ENCODE peak calls at places on chromosomes 3 and 15, in six cellular contexts. B, E, J, Z, Y and W are unnamed samples. For H3K4me1 and H3K36me3, the result is how much of the 10 kb centered on the place peaks cover.

GRCh38 chr3:151203053-151203420 is at the start of gene GPR171:
- DNase-seq in B (no peak), E (no peak), J (no peak), Z (no peak), Y (no peak), W (no peak)

GRCh38 chr3:56725175-56725574 is 42.1 kb upstream of the TASOR start:
- DNase-seq in B (no peak), E (no peak), J (no peak), Z (no peak), Y (no peak), W (no peak)

GRCh38 chr15:66908503-66909095 is 156.8 kb upstream of the SMAD3 start:
- DNase-seq in B (no peak), E (no peak), J (no peak), Z (peak), Y (no peak), W (no peak)

GRCh38 chr3:126322181-126322967 is 34.8 kb downstream of the KLF15 start:
- DNase-seq in B (no peak), E (no peak), J (no peak), Z (no peak), Y (no peak), W (no peak)

GRCh38 chr3:140164156-140164555 is 229.2 kb downstream of the CLSTN2 start:
- DNase-seq in B (no peak), E (no peak), J (no peak), Z (no peak), Y (no peak), W (no peak)

GRCh38 chr3:55968331-55968730 is 481.2 kb upstream of the WNT5A start:
- DNase-seq in B (no peak), E (no peak), J (no peak), Z (no peak), Y (peak), W (no peak)

GRCh38 chr15:64985382-64986033 is 4.2 kb downstream of the SPG21 start:
- DNase-seq in B (no peak), E (no peak), J (no peak), Z (no peak), Y (peak), W (no peak)

GRCh38 chr3:134609821-134610454 is 40.9 kb downstream of the KY start:
- DNase-seq in B (no peak), E (no peak), J (no peak), Z (peak), Y (no peak), W (no peak)

GRCh38 chr3:110381992-110382391 is 689.6 kb upstream of the NECTIN3 start:
- DNase-seq in B (no peak), E (no peak), J (no peak), Z (no peak), Y (no peak), W (no peak)

DNA sequence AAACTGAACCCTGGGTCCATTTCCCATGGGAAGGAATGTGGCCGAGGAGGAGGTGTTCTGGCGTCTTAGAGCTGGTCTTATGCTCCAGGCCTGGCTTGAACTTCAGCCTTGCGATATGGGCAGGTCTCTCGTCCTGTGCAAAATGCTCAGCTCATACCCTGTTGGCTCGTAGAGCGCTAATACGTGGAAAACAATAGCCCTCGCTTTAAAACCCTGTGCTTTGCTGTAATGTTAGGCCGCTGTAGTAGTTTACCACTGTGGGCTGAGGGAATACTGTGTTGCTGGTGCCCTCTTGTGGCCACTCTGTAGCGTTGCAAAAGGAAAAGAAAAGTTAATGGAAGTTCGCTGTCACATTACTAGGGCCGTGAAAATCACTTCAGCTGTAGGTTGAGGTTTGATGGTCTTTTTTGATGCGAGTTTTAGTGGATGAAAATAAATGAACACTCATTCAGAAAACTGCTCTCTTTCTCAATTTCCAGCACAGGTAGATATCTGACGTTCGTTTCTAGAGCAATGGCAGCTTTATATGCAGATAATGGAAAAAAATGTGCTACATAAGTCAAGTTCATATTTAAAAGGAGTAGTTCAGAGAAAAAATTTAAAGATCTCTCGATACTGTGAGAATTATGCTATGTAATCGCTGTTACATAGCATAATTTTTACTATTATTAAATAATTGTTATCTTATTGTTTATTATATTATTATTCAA is 92.9 kb downstream of the MCTP2 start:
- DNase-seq in B (no peak), E (no peak), J (no peak), Z (peak), Y (peak), W (no peak)
- H3K4me3 ChIP-seq in B (no peak), E (no peak), J (no peak), Z (no peak), Y (no peak), W (no peak)

DNA sequence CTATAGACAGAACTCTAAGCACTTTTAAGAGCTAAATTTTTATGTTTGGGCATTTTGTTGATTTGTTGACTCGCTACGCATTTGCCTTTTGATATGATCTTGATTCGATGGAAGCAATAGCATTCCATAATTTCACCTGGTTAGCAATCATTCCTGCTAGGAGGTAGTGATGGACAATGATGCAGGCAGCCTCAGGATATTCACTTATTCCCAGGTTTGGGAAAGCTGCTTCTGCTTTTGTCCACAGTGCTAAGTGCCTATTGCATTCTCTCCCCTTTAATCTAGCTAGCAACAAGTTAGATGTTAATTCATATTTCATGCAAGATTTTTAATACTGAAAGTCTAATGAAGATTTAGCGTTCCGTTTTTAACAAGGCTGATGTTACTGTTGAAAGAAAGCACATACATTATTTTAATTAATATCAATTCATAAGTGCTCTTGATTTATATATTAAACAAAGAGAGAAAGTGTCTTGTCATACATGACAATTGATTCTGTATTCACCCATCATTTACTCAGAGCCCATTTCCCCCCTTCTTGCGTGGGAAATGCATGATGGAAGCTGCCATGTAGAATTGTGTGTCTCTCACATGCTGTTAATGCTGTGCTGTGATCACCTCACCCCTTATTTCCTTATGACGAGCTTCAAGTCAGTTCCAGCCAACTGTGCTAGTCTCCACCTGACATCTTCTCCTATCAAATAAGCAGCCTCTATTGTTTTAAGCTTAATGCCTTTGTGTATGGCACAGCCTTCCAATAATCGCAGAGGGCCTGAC is 53.0 kb upstream of the TMCO5A start:
- DNase-seq in B (no peak), E (no peak), J (no peak), Z (no peak), Y (no peak), W (no peak)
- H3K4me1 ChIP-seq in B (under half), E (under half), J (under half), Z (under half), Y (under half), W (under half)

DNA sequence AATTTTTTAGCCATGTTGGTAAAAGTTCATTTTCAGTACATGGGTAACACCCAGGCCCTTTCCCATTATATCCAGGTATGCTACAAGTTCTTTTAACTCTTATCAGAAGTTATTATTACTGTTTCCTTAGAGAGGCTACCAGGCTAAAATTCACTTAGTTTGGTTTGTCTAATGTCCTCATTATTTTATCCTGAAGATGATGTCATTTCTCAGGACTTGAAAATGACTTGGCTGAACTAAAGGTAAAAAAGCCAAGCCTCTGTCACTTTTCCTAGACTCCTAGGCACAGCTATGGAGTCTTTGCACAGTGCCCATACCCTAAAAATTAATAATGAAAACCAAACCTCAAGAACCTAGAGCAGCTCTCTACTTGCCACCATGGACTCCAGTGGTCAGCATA is 4.1 kb downstream of the ELL3 start:
- DNase-seq in B (no peak), E (no peak), J (no peak), Z (no peak), Y (no peak), W (no peak)
- H3K36me3 ChIP-seq in B (under half), E (under half), J (half or more), Z (under half), Y (under half), W (half or more)

GRCh38 chr3:148697311-148698189 is at the start of gene AGTR1:
- DNase-seq in B (peak), E (peak), J (peak), Z (peak), Y (no peak), W (no peak)

GRCh38 chr3:148694116-148694515 is 3.6 kb upstream of the AGTR1 start:
- DNase-seq in B (no peak), E (no peak), J (no peak), Z (no peak), Y (no peak), W (no peak)

GRCh38 chr3:148698190-148698806 is 595 bp downstream of the AGTR1 start:
- DNase-seq in B (no peak), E (no peak), J (no peak), Z (no peak), Y (no peak), W (no peak)
- H3K4me3 ChIP-seq in B (peak), E (peak), J (peak), Z (peak), Y (no peak), W (no peak)

GRCh38 chr15:90564109-90564508 is 34.4 kb downstream of the CRTC3 start:
- DNase-seq in B (no peak), E (no peak), J (no peak), Z (no peak), Y (peak), W (no peak)

GRCh38 chr15:90563460-90563859 is 33.7 kb downstream of the CRTC3 start:
- DNase-seq in B (no peak), E (no peak), J (no peak), Z (no peak), Y (no peak), W (no peak)

GRCh38 chr15:90561344-90562244 is 31.9 kb downstream of the CRTC3 start:
- DNase-seq in B (no peak), E (no peak), J (no peak), Z (no peak), Y (no peak), W (no peak)

GRCh38 chr15:90562669-90563068 is 32.9 kb downstream of the CRTC3 start:
- DNase-seq in B (no peak), E (no peak), J (no peak), Z (no peak), Y (no peak), W (no peak)

DNA sequence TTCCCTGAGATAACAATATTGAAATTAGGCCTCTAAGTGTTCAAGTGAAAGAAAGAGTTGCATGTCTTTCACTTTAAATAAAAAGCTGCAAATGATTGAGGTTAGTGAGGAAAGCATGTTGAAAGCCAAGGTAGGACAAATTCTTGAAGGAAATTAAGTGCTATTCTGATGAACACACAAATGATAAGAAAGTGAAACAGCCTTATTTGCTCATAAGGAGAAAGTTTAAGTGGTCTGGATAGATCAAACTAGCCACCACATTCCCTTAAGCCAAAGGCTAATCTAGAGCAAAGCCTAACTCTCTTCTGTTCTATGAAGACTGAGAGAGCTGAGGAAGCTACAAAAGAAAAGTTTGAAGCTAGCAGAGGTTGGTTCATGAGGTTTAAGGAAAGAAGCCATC is 36.1 kb downstream of the CRTC3 start:
- DNase-seq in B (no peak), E (no peak), J (no peak), Z (no peak), Y (no peak), W (no peak)
- H3K4me1 ChIP-seq in B (under half), E (under half), J (half or more), Z (half or more), Y (under half), W (under half)

GRCh38 chr3:184320099-184320445 is 5.7 kb downstream of the EIF4G1 start:
- DNase-seq in B (peak), E (peak), J (peak), Z (peak), Y (peak), W (peak)
- H3K36me3 ChIP-seq in B (under half), E (under half), J (half or more), Z (under half), Y (half or more), W (half or more)